ENCODE peak calls at places on chromosome 13, in five cellular contexts. E is hepatic stellate cell; S is progenitor cell of endocrine pancreas; U is Caco-2; G is activated CD8-positive, alpha-beta memory T cell treated with anti-CD3 and anti-CD28 coated beads for 4 hours. W is an unnamed sample.

GRCh38 chr13:99965329-99966000 is 6.1 kb downstream of the ZIC5 start:
- DNase-seq in E (no peak), S (no peak), U (no peak), G (no peak), W (no peak)

GRCh38 chr13:42807236-42807635 is 25.9 kb downstream of the FAM216B start:
- DNase-seq in E (no peak), S (no peak), U (no peak), G (no peak), W (no peak)

GRCh38 chr13:43879323-43880181 is at the start of the genes CCDC122 and LACC1:
- DNase-seq in E (peak), S (peak), U (peak), G (peak), W (peak)

GRCh38 chr13:35388979-35389378 is 87.5 kb downstream of the MAB21L1 start:
- DNase-seq in E (no peak), S (no peak), U (no peak), G (no peak), W (no peak)

GRCh38 chr13:23621316-23621645 is 51.1 kb downstream of the TNFRSF19 start:
- DNase-seq in E (peak), S (no peak), U (peak), G (no peak), W (peak)

GRCh38 chr13:25469179-25469545 is 97.4 kb downstream of the ATP8A2 start:
- DNase-seq in E (no peak), S (no peak), U (no peak), G (no peak), W (no peak)

GRCh38 chr13:93875527-93875926 is 604.0 kb downstream of the DCT start:
- DNase-seq in E (no peak), S (no peak), U (no peak), G (no peak), W (no peak)

GRCh38 chr13:28470286-28470685 is 24.6 kb downstream of the FLT1 start:
- DNase-seq in E (no peak), S (no peak), U (no peak), G (no peak), W (no peak)

GRCh38 chr13:80012281-80012680 is 328.6 kb downstream of the SPRY2 start:
- DNase-seq in E (no peak), S (no peak), U (no peak), G (no peak), W (peak)

GRCh38 chr13:95188128-95188527 is 113.1 kb downstream of the ABCC4 start:
- DNase-seq in E (no peak), S (no peak), U (no peak), G (no peak), W (no peak)

GRCh38 chr13:75357576-75358295 is 124.2 kb downstream of the TBC1D4 start:
- DNase-seq in E (peak), S (no peak), U (peak), G (peak), W (peak)

GRCh38 chr13:73880365-73880764 is 253.8 kb downstream of the KLF12 start:
- DNase-seq in E (no peak), S (no peak), U (no peak), G (no peak), W (no peak)